ENCODE peak calls at places on chromosomes 5 and 9, in five cellular contexts. E is A549, Y is IMR-90, I is K562, B is SK-N-SH. C is an unnamed sample.

GRCh38 chr5:26955161-26955560 is 83.2 kb downstream of the CDH9 start:
- DNase-seq in E (no peak), Y (no peak), I (no peak), B (no peak), C (no peak)

GRCh38 chr5:126438871-126439270 is 15.7 kb downstream of the GRAMD2B start:
- DNase-seq in E (no peak), Y (peak), I (no peak), B (no peak), C (no peak)

GRCh38 chr5:108382784-108383358 is 973 bp upstream of the FBXL17 start:
- DNase-seq in E (peak), Y (peak), I (peak), B (peak), C (no peak)

GRCh38 chr9:366620-367019 is 152.0 kb downstream of the DOCK8 start:
- DNase-seq in E (no peak), Y (no peak), I (no peak), B (no peak), C (no peak)

GRCh38 chr5:133225671-133226152 is 173.9 kb downstream of the HSPA4 start:
- DNase-seq in E (peak), Y (peak), I (no peak), B (no peak), C (no peak)

GRCh38 chr5:71829206-71829605 is 110.1 kb downstream of the CARTPT start:
- DNase-seq in E (no peak), Y (no peak), I (no peak), B (no peak), C (no peak)

GRCh38 chr9:124266139-124266825 is 8.5 kb downstream of the NEK6 start:
- DNase-seq in E (no peak), Y (peak), I (no peak), B (no peak), C (no peak)

GRCh38 chr9:6896562-6896961 is 138.8 kb downstream of the KDM4C start:
- DNase-seq in E (no peak), Y (peak), I (peak), B (no peak), C (no peak)

GRCh38 chr5:92353107-92354030 is 970.3 kb upstream of the ARRDC3 start:
- DNase-seq in E (no peak), Y (peak), I (no peak), B (no peak), C (no peak)

GRCh38 chr5:7592910-7593309 is 197.0 kb downstream of the ADCY2 start:
- DNase-seq in E (no peak), Y (no peak), I (no peak), B (peak), C (no peak)

GRCh38 chr5:124377386-124377785 is 369.1 kb downstream of the ZNF608 start:
- DNase-seq in E (no peak), Y (no peak), I (no peak), B (no peak), C (no peak)

GRCh38 chr5:15833365-15833764 is 333.4 kb downstream of the FBXL7 start:
- DNase-seq in E (no peak), Y (no peak), I (no peak), B (no peak), C (no peak)

GRCh38 chr5:15835514-15835913 is 335.5 kb downstream of the FBXL7 start:
- DNase-seq in E (no peak), Y (peak), I (no peak), B (no peak), C (no peak)

GRCh38 chr5:15837584-15838289 is 337.8 kb downstream of the FBXL7 start:
- DNase-seq in E (no peak), Y (no peak), I (no peak), B (no peak), C (no peak)

GRCh38 chr5:15831408-15831807 is 331.4 kb downstream of the FBXL7 start:
- DNase-seq in E (no peak), Y (no peak), I (no peak), B (peak), C (no peak)

DNA sequence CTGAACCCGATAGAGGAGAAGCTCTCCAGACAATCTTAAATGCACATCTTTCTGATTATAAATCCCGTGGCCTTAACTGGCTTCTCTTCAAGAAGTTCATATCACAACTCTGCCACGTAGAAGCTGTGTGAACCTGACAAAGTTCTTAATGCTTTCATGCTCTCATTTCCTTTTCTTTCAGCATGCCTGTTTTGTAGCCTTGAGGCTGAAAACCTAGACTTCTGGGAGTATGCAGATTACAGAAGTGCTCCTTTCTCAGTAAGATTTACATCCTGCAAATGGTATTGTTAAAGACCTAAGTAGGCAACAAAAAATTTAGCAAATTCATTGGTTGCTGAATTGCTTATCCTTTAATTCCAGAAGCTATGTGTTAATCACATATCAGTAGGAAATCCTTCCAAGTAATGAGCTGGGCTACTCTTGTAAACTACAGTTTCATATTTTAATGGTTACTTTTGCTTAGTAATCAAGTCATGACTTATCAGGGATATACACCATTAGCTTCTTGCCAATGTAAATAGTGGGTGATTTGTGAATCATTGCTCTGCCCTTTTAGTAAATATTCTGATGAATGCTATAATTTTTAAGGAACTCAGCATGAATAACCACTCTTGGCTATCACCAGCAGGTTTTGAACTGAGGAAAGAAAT is 334.7 kb downstream of the FBXL7 start:
- DNase-seq in E (no peak), Y (peak), I (no peak), B (no peak), C (no peak)
- TF ChIP-seq RCOR1 in E (no peak), Y (no peak), I (no peak), B (no peak), C (no peak)

GRCh38 chr9:77020438-77021264 is 1.2 kb downstream of the FOXB2 start:
- DNase-seq in E (no peak), Y (no peak), I (no peak), B (peak), C (no peak)

GRCh38 chr9:77019810-77020437 is 469 bp downstream of the FOXB2 start:
- DNase-seq in E (no peak), Y (no peak), I (no peak), B (no peak), C (no peak)

GRCh38 chr9:77021928-77022782 is 2.7 kb downstream of the FOXB2 start:
- DNase-seq in E (no peak), Y (no peak), I (no peak), B (peak), C (no peak)

GRCh38 chr9:77022783-77023440 is 3.5 kb downstream of the FOXB2 start:
- DNase-seq in E (no peak), Y (no peak), I (no peak), B (peak), C (no peak)

GRCh38 chr9:77021289-77021927 is 2.0 kb downstream of the FOXB2 start:
- DNase-seq in E (no peak), Y (no peak), I (no peak), B (peak), C (no peak)
- TF ChIP-seq RCOR1 in E (no peak), Y (no peak), I (no peak), B (no peak), C (no peak)

DNA sequence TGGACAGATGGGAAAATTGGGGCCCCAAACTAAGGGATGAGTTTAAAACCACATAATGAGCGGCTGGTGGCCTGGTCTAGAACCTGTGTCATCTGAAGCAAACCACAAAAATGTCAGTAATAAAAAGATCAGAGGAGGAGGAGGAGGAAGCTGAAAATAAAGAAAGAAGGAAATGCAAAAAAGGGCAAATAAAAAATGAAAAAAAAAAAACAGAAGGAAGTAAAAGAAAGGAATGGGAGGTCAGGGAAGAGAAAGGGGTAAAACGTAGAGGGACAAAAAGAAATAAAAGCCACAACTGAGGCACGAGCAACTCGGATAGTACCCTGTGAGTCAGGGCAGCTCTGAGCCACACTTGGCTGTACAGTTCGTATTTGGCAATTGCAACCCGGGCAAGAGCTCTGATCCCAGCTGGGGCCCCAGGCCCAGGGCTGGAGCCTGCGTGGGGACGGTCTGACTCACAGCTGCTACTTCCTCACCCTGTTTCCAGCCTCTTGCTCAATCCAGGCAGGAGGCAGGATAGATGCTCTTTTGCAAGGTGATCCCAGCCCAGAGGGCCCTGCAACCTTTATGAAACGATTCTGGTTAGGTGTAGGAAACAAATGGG is 137.9 kb upstream of the TRIM32 start:
- DNase-seq in E (peak), Y (peak), I (no peak), B (no peak), C (no peak)
- TF ChIP-seq RCOR1 in E (no peak), Y (peak), I (no peak), B (no peak), C (no peak)

DNA sequence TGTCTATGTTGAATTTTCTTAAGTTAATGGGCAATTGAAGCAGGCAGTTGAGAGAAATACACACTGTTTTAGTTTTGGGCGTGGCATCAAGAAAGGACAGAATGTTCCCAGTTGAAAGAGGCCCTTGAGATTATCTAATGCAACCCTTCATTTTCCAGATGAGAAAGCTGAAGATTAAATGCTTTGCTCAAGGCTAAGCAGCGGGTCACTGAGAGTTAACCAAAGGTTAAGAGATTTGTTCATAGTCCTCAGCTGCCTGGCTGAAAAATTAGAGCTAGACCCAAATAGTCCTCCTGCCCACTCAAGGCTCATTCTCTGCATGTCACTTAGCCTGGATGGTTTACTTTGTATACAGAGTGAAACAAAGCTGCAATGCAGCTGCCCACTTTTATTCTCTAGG is 46.7 kb upstream of the MAMDC2 start:
- DNase-seq in E (no peak), Y (no peak), I (no peak), B (no peak), C (no peak)
- TF ChIP-seq RCOR1 in E (no peak), Y (no peak), I (no peak), B (no peak), C (no peak)

GRCh38 chr9:131405429-131405828 is 11.5 kb downstream of the PRRC2B start:
- DNase-seq in E (no peak), Y (peak), I (peak), B (no peak), C (no peak)
- TF ChIP-seq RCOR1 in E (no peak), Y (no peak), I (no peak), B (no peak), C (no peak)

GRCh38 chr9:136997830-136998234 is 1.5 kb upstream of the CLIC3 start:
- DNase-seq in E (no peak), Y (no peak), I (no peak), B (no peak), C (no peak)

GRCh38 chr9:136997355-136997754 is 987 bp upstream of the CLIC3 start:
- DNase-seq in E (no peak), Y (no peak), I (no peak), B (no peak), C (no peak)

GRCh38 chr9:136995772-136996308 is 528 bp downstream of the CLIC3 start:
- DNase-seq in E (no peak), Y (peak), I (no peak), B (no peak), C (no peak)

GRCh38 chr9:136995370-136995769 is 998 bp downstream of the CLIC3 start:
- DNase-seq in E (no peak), Y (no peak), I (no peak), B (no peak), C (no peak)

GRCh38 chr9:136996361-136997281 is at the start of gene CLIC3:
- DNase-seq in E (peak), Y (no peak), I (peak), B (peak), C (no peak)
- TF ChIP-seq RCOR1 in E (no peak), Y (no peak), I (no peak), B (no peak), C (no peak)

GRCh38 chr9:78026416-78026815 is 5.2 kb downstream of the GNAQ start:
- DNase-seq in E (no peak), Y (no peak), I (no peak), B (no peak), C (no peak)
- TF ChIP-seq RCOR1 in E (no peak), Y (no peak), I (no peak), B (no peak), C (no peak)